ENCODE peak calls at places on chromosomes 4 and X, in five cellular contexts. J, U, F, N and V are unnamed samples.

GRCh38 chr4:75385139-75385538 is 129.1 kb downstream of the RCHY1 start:
- DNase-seq in J (no peak), U (no peak), F (no peak), N (no peak), V (no peak)

GRCh38 chr4:181536753-181537434 is 706.3 kb upstream of the TENM3 start:
- DNase-seq in J (no peak), U (no peak), F (no peak), N (no peak), V (no peak)

GRCh38 chrX:19899234-19899788 is 11.9 kb upstream of the SH3KBP1 start:
- DNase-seq in J (no peak), U (no peak), F (no peak), N (no peak), V (no peak)

GRCh38 chr4:3397128-3397527 is 44.6 kb upstream of the HGFAC start:
- DNase-seq in J (no peak), U (no peak), F (no peak), N (no peak), V (no peak)

GRCh38 chr4:184769285-184769825 is 35.5 kb upstream of the CENPU start:
- DNase-seq in J (no peak), U (no peak), F (no peak), N (no peak), V (no peak)

GRCh38 chrX:41730101-41730500 is 6.1 kb downstream of the GPR82 start:
- DNase-seq in J (no peak), U (no peak), F (no peak), N (no peak), V (no peak)

GRCh38 chrX:148337873-148338272 is 162.5 kb upstream of the AFF2 start:
- DNase-seq in J (no peak), U (no peak), F (no peak), N (no peak), V (no peak)

GRCh38 chr4:86294883-86295282 is 65.0 kb downstream of the MAPK10 start:
- DNase-seq in J (no peak), U (no peak), F (no peak), N (no peak), V (no peak)

GRCh38 chrX:41518127-41518840 is 71.1 kb downstream of the NYX start:
- DNase-seq in J (no peak), U (no peak), F (no peak), N (peak; percentile 67), V (no peak)

GRCh38 chr4:6916587-6917444 is 7.2 kb downstream of the TBC1D14 start:
- DNase-seq in J (no peak), U (no peak), F (no peak), N (peak; percentile 81), V (no peak)

GRCh38 chrX:1657367-1658082 is 42.7 kb downstream of the ASMT start:
- DNase-seq in J (peak; percentile 46), U (no peak), F (no peak), N (peak; percentile 80), V (no peak)

GRCh38 chrX:40085086-40085551 is 12.6 kb downstream of the BCOR start:
- DNase-seq in J (no peak), U (no peak), F (no peak), N (no peak), V (no peak)

GRCh38 chr4:6925357-6925836 is 15.8 kb downstream of the TBC1D14 start:
- DNase-seq in J (no peak), U (no peak), F (no peak), N (peak; percentile 49), V (no peak)

GRCh38 chr4:137310593-137311490 is 221.5 kb downstream of the PCDH18 start:
- DNase-seq in J (no peak), U (no peak), F (peak; percentile 32), N (no peak), V (no peak)

GRCh38 chr4:71184195-71184781 is 154.5 kb upstream of the SLC4A4 start:
- DNase-seq in J (peak; percentile 55), U (no peak), F (peak; percentile 74), N (peak; percentile 56), V (peak; percentile 53)

GRCh38 chr4:40992472-40993298 is 221.7 kb downstream of the APBB2 start:
- DNase-seq in J (no peak), U (no peak), F (peak; percentile 86), N (peak; percentile 12), V (no peak)

GRCh38 chr4:53022162-53023100 is 160.3 kb downstream of the RASL11B start:
- DNase-seq in J (no peak), U (no peak), F (no peak), N (no peak), V (no peak)

GRCh38 chrX:54550821-54551220 is 20.8 kb downstream of the GNL3L start:
- DNase-seq in J (no peak), U (no peak), F (no peak), N (no peak), V (no peak)